ENCODE peak calls at places on chromosomes 11 and 22, in five cellular contexts. One of them, this sample, is unnamed.

GRCh38 chr22:45270095-45271020 is 14.4 kb upstream of the UPK3A start:
- DNase-seq in H1: no peak
- DNase-seq in HCT116: no peak
- DNase-seq in HepG2: no peak
- DNase-seq in K562: no peak
- DNase-seq in this sample: no peak

GRCh38 chr11:45610627-45611026 is 54.8 kb downstream of the CHST1 start:
- DNase-seq in K562: no peak
- DNase-seq in HCT116: no peak
- DNase-seq in HepG2: no peak
- DNase-seq in H1: no peak
- DNase-seq in this sample: no peak

GRCh38 chr11:5694642-5695041 is 5.1 kb downstream of the TRIM22 start:
- DNase-seq in HCT116: no peak
- DNase-seq in K562: no peak
- DNase-seq in H1: no peak
- DNase-seq in HepG2: no peak
- DNase-seq in this sample: no peak

GRCh38 chr11:106552694-106553203 is 465.5 kb downstream of the GUCY1A2 start:
- DNase-seq in H1: no peak
- DNase-seq in K562: no peak
- DNase-seq in HepG2: peak
- DNase-seq in HCT116: no peak
- DNase-seq in this sample: no peak

GRCh38 chr11:64929625-64930024 is 5.1 kb downstream of the PPP2R5B start:
- DNase-seq in K562: no peak
- DNase-seq in HCT116: no peak
- DNase-seq in H1: no peak
- DNase-seq in HepG2: no peak
- DNase-seq in this sample: no peak

GRCh38 chr11:62445314-62445740 is 26.5 kb downstream of the SCGB1A1 start:
- DNase-seq in HepG2: no peak
- DNase-seq in HCT116: no peak
- DNase-seq in K562: no peak
- DNase-seq in H1: no peak
- DNase-seq in this sample: no peak

GRCh38 chr22:24471570-24471969 is 23.6 kb upstream of the UPB1 start:
- DNase-seq in H1: no peak
- DNase-seq in HCT116: no peak
- DNase-seq in K562: no peak
- DNase-seq in HepG2: no peak
- DNase-seq in this sample: no peak

GRCh38 chr11:43943931-43944751 is 1.7 kb downstream of the C11orf96 start:
- DNase-seq in HepG2: no peak
- DNase-seq in H1: no peak
- DNase-seq in HCT116: no peak
- DNase-seq in K562: no peak
- DNase-seq in this sample: no peak

GRCh38 chr11:43989162-43989961 is 46.9 kb downstream of the C11orf96 start:
- DNase-seq in HepG2: no peak
- DNase-seq in H1: no peak
- DNase-seq in HCT116: no peak
- DNase-seq in K562: no peak
- DNase-seq in this sample: no peak

GRCh38 chr11:64173616-64174355 is 7.9 kb upstream of the MACROD1 start:
- DNase-seq in K562: no peak
- DNase-seq in HepG2: no peak
- DNase-seq in HCT116: no peak
- DNase-seq in H1: no peak
- DNase-seq in this sample: no peak

GRCh38 chr22:24247011-24247507 is 2.2 kb upstream of the GGT5 start:
- DNase-seq in K562: no peak
- DNase-seq in HepG2: no peak
- DNase-seq in H1: no peak
- DNase-seq in HCT116: no peak
- DNase-seq in this sample: no peak

GRCh38 chr11:88478136-88478785 is 140.7 kb upstream of the CTSC start:
- DNase-seq in HCT116: no peak
- DNase-seq in H1: no peak
- DNase-seq in K562: no peak
- DNase-seq in HepG2: no peak
- DNase-seq in this sample: no peak

DNA sequence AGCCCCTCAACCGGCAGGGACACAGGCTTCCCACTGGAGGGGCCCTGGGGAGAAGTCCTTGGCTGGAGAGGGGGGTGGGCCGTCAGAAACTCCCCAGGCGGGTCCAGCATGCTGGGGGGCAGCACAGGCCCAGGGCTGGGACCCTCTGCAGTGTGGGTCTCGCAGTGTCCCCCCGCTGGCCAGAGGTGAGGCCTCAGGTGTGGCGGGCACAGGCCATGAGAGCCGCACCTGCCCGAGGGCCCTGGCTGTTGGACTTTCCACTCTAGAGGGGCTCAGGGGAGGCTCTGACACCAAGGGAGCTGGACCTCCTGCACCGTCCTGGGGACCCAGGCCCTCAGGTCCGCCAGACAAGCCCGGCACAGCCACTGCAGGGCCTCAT is 10.7 kb upstream of the PIM3 start:
- DNase-seq in K562: no peak
- DNase-seq in H1: no peak
- DNase-seq in HCT116: no peak
- DNase-seq in HepG2: no peak
- DNase-seq in this sample: no peak
- H3K9ac ChIP-seq in K562: no peak
- H3K9ac ChIP-seq in H1: no peak
- H3K9ac ChIP-seq in HCT116: no peak
- H3K9ac ChIP-seq in HepG2: peak
- H3K9ac ChIP-seq in this sample: no peak

GRCh38 chr11:19646308-19646707 is 66.3 kb upstream of the NAV2 start:
- DNase-seq in HepG2: no peak
- DNase-seq in HCT116: no peak
- DNase-seq in H1: no peak
- DNase-seq in K562: no peak
- DNase-seq in this sample: no peak
- TF ChIP-seq POLR2AphosphoS5 in HepG2: no peak
- TF ChIP-seq POLR2AphosphoS5 in HCT116: no peak
- TF ChIP-seq POLR2AphosphoS5 in H1: no peak
- TF ChIP-seq POLR2AphosphoS5 in K562: no peak
- TF ChIP-seq POLR2AphosphoS5 in this sample: no peak

DNA sequence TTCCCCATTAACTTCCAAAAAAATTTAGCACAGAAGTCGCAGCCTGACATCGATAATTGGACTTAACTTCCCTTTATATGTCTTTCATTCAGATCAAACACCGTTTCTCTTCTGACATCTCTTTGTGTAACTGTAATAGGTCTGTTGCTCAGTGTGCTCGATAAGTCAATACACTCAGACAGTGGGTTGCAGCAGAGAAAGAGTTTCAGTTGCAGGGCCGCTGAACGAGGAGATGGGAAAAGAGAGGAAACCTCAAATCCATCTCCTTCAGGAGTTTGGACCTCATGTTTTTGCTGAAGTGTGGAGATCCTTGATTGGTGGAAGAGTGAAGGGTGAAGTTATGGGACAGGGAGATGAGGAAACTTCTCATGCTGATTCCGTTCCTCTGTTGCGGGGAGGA is 1.1 kb downstream of the SAMM50 start:
- DNase-seq in HepG2: peak
- DNase-seq in K562: no peak
- DNase-seq in HCT116: no peak
- DNase-seq in H1: no peak
- DNase-seq in this sample: no peak
- H3K9ac ChIP-seq in HepG2: peak
- H3K9ac ChIP-seq in K562: peak
- H3K9ac ChIP-seq in HCT116: peak
- H3K9ac ChIP-seq in H1: no peak
- H3K9ac ChIP-seq in this sample: peak

GRCh38 chr22:33851985-33852384 is 68.3 kb downstream of the LARGE1 start:
- DNase-seq in K562: no peak
- DNase-seq in HepG2: no peak
- DNase-seq in HCT116: no peak
- DNase-seq in H1: no peak
- DNase-seq in this sample: no peak

GRCh38 chr22:33850227-33850626 is 70.0 kb downstream of the LARGE1 start:
- DNase-seq in H1: no peak
- DNase-seq in HepG2: no peak
- DNase-seq in HCT116: no peak
- DNase-seq in K562: no peak
- DNase-seq in this sample: no peak

GRCh38 chr22:33851240-33851639 is 69.0 kb downstream of the LARGE1 start:
- DNase-seq in HepG2: no peak
- DNase-seq in K562: no peak
- DNase-seq in HCT116: no peak
- DNase-seq in H1: no peak
- DNase-seq in this sample: no peak

GRCh38 chr22:33848251-33848650 is 72.0 kb downstream of the LARGE1 start:
- DNase-seq in HepG2: no peak
- DNase-seq in HCT116: no peak
- DNase-seq in K562: no peak
- DNase-seq in H1: no peak
- DNase-seq in this sample: no peak

DNA sequence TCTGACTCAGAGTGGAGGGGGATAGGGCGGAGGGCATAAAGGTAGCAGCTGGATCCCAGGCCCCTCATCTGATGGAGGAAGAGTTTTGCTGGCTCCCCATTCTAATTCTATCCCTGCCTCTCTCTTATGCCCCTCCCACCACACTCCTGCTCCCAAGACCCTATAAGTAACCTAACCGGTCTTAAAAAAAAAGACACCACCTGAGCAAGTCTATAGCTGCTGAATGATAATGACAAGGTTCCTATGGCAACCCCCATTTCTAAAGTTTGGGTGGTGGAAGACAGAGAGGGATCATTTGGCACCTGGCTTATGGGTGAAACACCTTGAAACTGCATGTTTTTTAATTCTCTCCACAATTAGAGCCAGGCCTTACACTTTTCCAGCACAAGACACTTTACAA is 69.6 kb downstream of the LARGE1 start:
- DNase-seq in H1: peak
- DNase-seq in HepG2: no peak
- DNase-seq in HCT116: no peak
- DNase-seq in K562: no peak
- DNase-seq in this sample: no peak
- TF ChIP-seq POLR2AphosphoS5 in H1: no peak
- TF ChIP-seq POLR2AphosphoS5 in HepG2: no peak
- TF ChIP-seq POLR2AphosphoS5 in HCT116: no peak
- TF ChIP-seq POLR2AphosphoS5 in K562: no peak
- TF ChIP-seq POLR2AphosphoS5 in this sample: no peak

DNA sequence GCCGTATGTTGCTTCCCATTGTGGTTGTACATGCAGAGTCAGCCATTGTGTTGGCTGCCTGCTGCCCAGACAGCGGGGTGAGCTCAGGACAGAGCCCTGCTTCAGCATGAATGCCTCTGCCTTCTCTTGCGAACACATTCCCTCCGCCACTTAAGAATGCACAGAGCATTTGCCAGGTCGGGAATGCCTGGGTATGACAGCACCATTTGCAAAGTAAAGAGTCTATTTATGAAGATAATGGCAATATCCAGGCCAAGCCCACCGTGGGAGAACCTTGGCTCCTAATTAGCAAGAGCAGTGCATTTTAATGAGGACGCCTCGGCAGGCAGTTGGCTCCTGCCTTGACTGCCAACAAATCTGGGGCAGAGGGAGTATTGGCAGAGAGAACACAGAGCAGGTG is 62.5 kb upstream of the SORL1 start:
- DNase-seq in HepG2: no peak
- DNase-seq in H1: no peak
- DNase-seq in K562: no peak
- DNase-seq in HCT116: no peak
- DNase-seq in this sample: no peak
- H3K9ac ChIP-seq in HepG2: no peak
- H3K9ac ChIP-seq in H1: no peak
- H3K9ac ChIP-seq in K562: no peak
- H3K9ac ChIP-seq in HCT116: no peak
- H3K9ac ChIP-seq in this sample: no peak

GRCh38 chr22:22408269-22408668 is 100.3 kb downstream of the ZNF280B start:
- DNase-seq in K562: no peak
- DNase-seq in HCT116: no peak
- DNase-seq in H1: no peak
- DNase-seq in HepG2: no peak
- DNase-seq in this sample: no peak

GRCh38 chr22:22414266-22414665 is 94.3 kb downstream of the ZNF280B start:
- DNase-seq in HCT116: no peak
- DNase-seq in HepG2: no peak
- DNase-seq in K562: no peak
- DNase-seq in H1: no peak
- DNase-seq in this sample: no peak

GRCh38 chr22:22408731-22409696 is 99.5 kb downstream of the ZNF280B start:
- DNase-seq in K562: peak
- DNase-seq in H1: no peak
- DNase-seq in HepG2: peak
- DNase-seq in HCT116: peak
- DNase-seq in this sample: no peak

GRCh38 chr22:22410121-22410520 is 98.4 kb downstream of the ZNF280B start:
- DNase-seq in H1: no peak
- DNase-seq in K562: no peak
- DNase-seq in HepG2: no peak
- DNase-seq in HCT116: no peak
- DNase-seq in this sample: no peak

GRCh38 chr22:22410677-22411076 is 97.9 kb downstream of the ZNF280B start:
- DNase-seq in K562: peak
- DNase-seq in HepG2: no peak
- DNase-seq in HCT116: no peak
- DNase-seq in H1: no peak
- DNase-seq in this sample: no peak
- TF ChIP-seq POLR2AphosphoS5 in K562: no peak
- TF ChIP-seq POLR2AphosphoS5 in HepG2: no peak
- TF ChIP-seq POLR2AphosphoS5 in HCT116: no peak
- TF ChIP-seq POLR2AphosphoS5 in H1: no peak
- TF ChIP-seq POLR2AphosphoS5 in this sample: no peak

GRCh38 chr11:129946965-129947364 is 51.6 kb upstream of the NFRKB start:
- DNase-seq in HepG2: no peak
- DNase-seq in HCT116: no peak
- DNase-seq in K562: no peak
- DNase-seq in H1: no peak
- DNase-seq in this sample: no peak
- H3K9ac ChIP-seq in HepG2: no peak
- H3K9ac ChIP-seq in HCT116: no peak
- H3K9ac ChIP-seq in K562: no peak
- H3K9ac ChIP-seq in H1: no peak
- H3K9ac ChIP-seq in this sample: no peak